ENCODE peak calls at places on chromosomes 3 and 15, in seven cellular contexts. A is psoas muscle, T is HFF-Myc, U is GM03348, M is neuronal stem cell, S is mucosa of gallbladder, L is Calu3. N is an unnamed sample.

GRCh38 chr15:84716036-84716732 is at the start of gene SEC11A:
- DNase-seq in A (peak; percentile 97), S (peak; percentile 95), T (peak; percentile 71), M (peak; percentile 89), L (peak; percentile 99), U (peak; percentile 98), N (peak; percentile 75)

GRCh38 chr3:46214751-46215352 is 6.7 kb upstream of the CCR1 start:
- DNase-seq in T (no peak), L (peak; percentile 44), A (no peak), U (no peak), S (peak; percentile 40), M (peak; percentile 14), N (no peak)

GRCh38 chr3:50372349-50372748 is 13.0 kb upstream of the TMEM115 start:
- DNase-seq in A (no peak), M (no peak), S (no peak), U (no peak), T (no peak), L (no peak), N (no peak)

GRCh38 chr15:24772709-24773373 is 97.3 kb downstream of the NPAP1 start:
- DNase-seq in A (peak; percentile 82), S (peak; percentile 82), L (no peak), U (peak; percentile 86), M (peak; percentile 62), T (peak; percentile 49), N (peak; percentile 71)

GRCh38 chr3:107543666-107544065 is 20.9 kb downstream of the BBX start:
- DNase-seq in L (no peak), S (no peak), M (no peak), A (no peak), T (no peak), U (no peak), N (peak; percentile 3)

GRCh38 chr3:197960694-197961581 is 921 bp downstream of the LMLN start:
- DNase-seq in U (no peak), A (no peak), S (no peak), T (peak; percentile 21), M (no peak), L (peak; percentile 23), N (no peak)

GRCh38 chr3:2653706-2654105 is 456.5 kb downstream of the IL5RA start:
- DNase-seq in A (no peak), T (no peak), U (no peak), S (no peak), L (no peak), M (no peak), N (no peak)

GRCh38 chr3:157502916-157503620 is at the start of gene VEPH1:
- DNase-seq in U (no peak), T (no peak), A (no peak), L (peak; percentile 79), M (peak; percentile 39), S (no peak), N (no peak)

GRCh38 chr15:96792216-96792615 is 461.7 kb downstream of the NR2F2 start:
- DNase-seq in U (no peak), M (no peak), A (no peak), L (no peak), T (no peak), S (no peak), N (no peak)

GRCh38 chr3:30511524-30512278 is 94.7 kb upstream of the TGFBR2 start:
- DNase-seq in A (no peak), T (peak; percentile 50), U (peak; percentile 73), L (peak; percentile 43), S (no peak), M (no peak), N (no peak)

GRCh38 chr15:31235298-31236183 is 91.1 kb upstream of the KLF13 start:
- DNase-seq in U (peak; percentile 26), M (no peak), S (peak; percentile 49), L (no peak), T (no peak), A (no peak), N (peak; percentile 34)

GRCh38 chr3:17195856-17196604 is 311.3 kb downstream of the PLCL2 start:
- DNase-seq in T (no peak), S (no peak), A (no peak), U (peak; percentile 20), L (no peak), M (no peak), N (peak; percentile 38)

GRCh38 chr3:49718419-49719213 is 868 bp downstream of the AMIGO3 start:
- DNase-seq in T (no peak), M (no peak), L (no peak), S (no peak), U (no peak), A (peak; percentile 62), N (no peak)

GRCh38 chr15:74240002-74240568 is 4.0 kb downstream of the CCDC33 start:
- DNase-seq in L (peak; percentile 97), T (peak; percentile 66), A (peak; percentile 87), M (no peak), S (peak; percentile 93), U (peak; percentile 77), N (peak; percentile 57)

GRCh38 chr3:119681279-119681678 is 4.1 kb upstream of the COX17 start:
- DNase-seq in U (peak; percentile 61), L (peak; percentile 15), T (no peak), M (no peak), A (no peak), S (no peak), N (no peak)

GRCh38 chr3:134974621-134975020 is 179.6 kb downstream of the EPHB1 start:
- DNase-seq in S (peak; percentile 31), U (no peak), M (no peak), A (no peak), T (no peak), L (no peak), N (no peak)

GRCh38 chr3:25592510-25592968 is 72.2 kb downstream of the TOP2B start:
- DNase-seq in A (peak; percentile 78), T (no peak), M (no peak), U (peak; percentile 53), L (peak; percentile 71), S (no peak), N (no peak)

GRCh38 chr3:183160616-183161015 is 1.9 kb downstream of the LAMP3 start:
- DNase-seq in M (no peak), A (no peak), L (no peak), T (no peak), U (no peak), S (no peak), N (no peak)

GRCh38 chr3:126886217-126886616 is 96.7 kb upstream of the PLXNA1 start:
- DNase-seq in S (no peak), M (no peak), U (no peak), T (no peak), L (no peak), A (no peak), N (no peak)